ENCODE peak calls at places on chromosomes 13 and 19, in seven cellular contexts. K, I, S, Q, N, C and B are unnamed samples.

GRCh38 chr19:54001496-54001895 is 10.1 kb downstream of the CACNG6 start:
- DNase-seq in K (no peak), Q (no peak), S (no peak), C (no peak), N (no peak), I (no peak), B (no peak)

GRCh38 chr19:40663712-40664692 is 26.4 kb downstream of the NUMBL start:
- DNase-seq in N (no peak), C (no peak), I (no peak), S (peak; percentile 50), Q (no peak), K (peak; percentile 61), B (peak; percentile 36)

GRCh38 chr19:52206481-52206880 is 16.6 kb downstream of the PPP2R1A start:
- DNase-seq in I (no peak), N (no peak), Q (no peak), C (no peak), S (no peak), K (no peak), B (no peak)

GRCh38 chr13:73778242-73778864 is 355.9 kb downstream of the KLF12 start:
- DNase-seq in N (no peak), I (no peak), Q (no peak), K (no peak), S (no peak), C (no peak), B (no peak)

GRCh38 chr13:98454389-98454881 is 122.5 kb downstream of the STK24 start:
- DNase-seq in I (peak; percentile 92), Q (peak; percentile 83), N (peak; percentile 19), K (peak; percentile 94), C (no peak), S (peak; percentile 93), B (no peak)

GRCh38 chr19:29860492-29860891 is 48.7 kb downstream of the CCNE1 start:
- DNase-seq in C (no peak), Q (no peak), I (no peak), S (no peak), N (peak; percentile 66), K (no peak), B (no peak)

GRCh38 chr13:109369357-109370052 is 416.9 kb downstream of the IRS2 start:
- DNase-seq in Q (no peak), C (no peak), I (no peak), N (no peak), S (no peak), K (no peak), B (no peak)

GRCh38 chr19:53389591-53390377 is 5.2 kb upstream of the ZNF765 start:
- DNase-seq in I (no peak), N (no peak), S (no peak), K (no peak), Q (no peak), C (peak; percentile 96), B (no peak)

GRCh38 chr13:102693250-102693649 is 1.6 kb downstream of the METTL21C start:
- DNase-seq in Q (no peak), N (no peak), C (no peak), S (no peak), K (no peak), I (no peak), B (no peak)

GRCh38 chr19:10230155-10230903 is 802 bp downstream of the S1PR2 start:
- DNase-seq in S (peak; percentile 73), Q (no peak), I (peak; percentile 39), K (no peak), C (peak; percentile 69), N (no peak), B (no peak)

GRCh38 chr19:938233-938923 is 12.5 kb downstream of the ARID3A start:
- DNase-seq in N (no peak), I (no peak), K (no peak), Q (no peak), C (no peak), S (no peak), B (no peak)

GRCh38 chr13:66665991-66666390 is 564.1 kb downstream of the PCDH9 start:
- DNase-seq in N (peak; percentile 61), K (peak; percentile 77), I (peak; percentile 86), Q (peak; percentile 49), S (peak; percentile 93), C (peak; percentile 14), B (no peak)

GRCh38 chr19:50838239-50838638 is 4.9 kb upstream of the KLK15 start:
- DNase-seq in C (no peak), K (no peak), N (peak; percentile 61), S (peak; percentile 13), I (peak; percentile 5), Q (no peak), B (no peak)

GRCh38 chr19:53961523-53962345 is 1.0 kb upstream of the CACNG8 start:
- DNase-seq in Q (no peak), C (no peak), I (peak; percentile 57), S (no peak), N (peak; percentile 53), K (no peak), B (no peak)

GRCh38 chr13:29677627-29678026 is 82.1 kb upstream of the SLC7A1 start:
- DNase-seq in C (no peak), Q (no peak), I (no peak), N (no peak), S (no peak), K (no peak), B (no peak)

GRCh38 chr13:66443926-66444325 is 786.2 kb downstream of the PCDH9 start:
- DNase-seq in S (no peak), K (no peak), C (no peak), N (no peak), Q (no peak), I (no peak), B (no peak)

GRCh38 chr13:97248243-97248642 is 26.1 kb downstream of the MBNL2 start:
- DNase-seq in K (no peak), Q (no peak), N (no peak), C (no peak), S (no peak), I (no peak), B (no peak)

GRCh38 chr13:35524192-35524591 is 47.7 kb upstream of the MAB21L1 start:
- DNase-seq in K (peak; percentile 10), C (no peak), I (no peak), N (no peak), S (peak; percentile 12), Q (no peak), B (no peak)

GRCh38 chr19:5547881-5548280 is 19.9 kb downstream of the TINCR start:
- DNase-seq in S (peak; percentile 67), C (peak; percentile 69), K (peak; percentile 33), Q (peak; percentile 13), I (peak; percentile 61), N (peak; percentile 58), B (no peak)

GRCh38 chr19:2171349-2172145 is 7.8 kb downstream of the DOT1L start:
- DNase-seq in N (no peak), K (peak; percentile 47), S (no peak), I (peak; percentile 54), Q (no peak), C (peak; percentile 49), B (no peak)

GRCh38 chr19:3547301-3547731 is 8.3 kb downstream of the TEKTIP1 start:
- DNase-seq in K (peak; percentile 26), S (peak; percentile 55), C (peak; percentile 41), I (no peak), N (no peak), Q (no peak), B (no peak)
- TF ChIP-seq CTCF in K (peak; percentile 51), S (peak; percentile 61), C (peak; percentile 31), I (peak; percentile 66), N (peak; percentile 32), Q (peak; percentile 54), B (no peak)

GRCh38 chr19:16185123-16185924 is at the start of gene FAM32A:
- DNase-seq in Q (peak; percentile 98), C (peak; percentile 97), N (peak; percentile 98), K (peak; percentile 98), I (peak; percentile 99), S (peak; percentile 99), B (peak; percentile 95)
- TF ChIP-seq CTCF in Q (no peak), C (peak; percentile 28), N (peak; percentile 27), K (peak; percentile 15), I (peak; percentile 62), S (no peak), B (no peak)

DNA sequence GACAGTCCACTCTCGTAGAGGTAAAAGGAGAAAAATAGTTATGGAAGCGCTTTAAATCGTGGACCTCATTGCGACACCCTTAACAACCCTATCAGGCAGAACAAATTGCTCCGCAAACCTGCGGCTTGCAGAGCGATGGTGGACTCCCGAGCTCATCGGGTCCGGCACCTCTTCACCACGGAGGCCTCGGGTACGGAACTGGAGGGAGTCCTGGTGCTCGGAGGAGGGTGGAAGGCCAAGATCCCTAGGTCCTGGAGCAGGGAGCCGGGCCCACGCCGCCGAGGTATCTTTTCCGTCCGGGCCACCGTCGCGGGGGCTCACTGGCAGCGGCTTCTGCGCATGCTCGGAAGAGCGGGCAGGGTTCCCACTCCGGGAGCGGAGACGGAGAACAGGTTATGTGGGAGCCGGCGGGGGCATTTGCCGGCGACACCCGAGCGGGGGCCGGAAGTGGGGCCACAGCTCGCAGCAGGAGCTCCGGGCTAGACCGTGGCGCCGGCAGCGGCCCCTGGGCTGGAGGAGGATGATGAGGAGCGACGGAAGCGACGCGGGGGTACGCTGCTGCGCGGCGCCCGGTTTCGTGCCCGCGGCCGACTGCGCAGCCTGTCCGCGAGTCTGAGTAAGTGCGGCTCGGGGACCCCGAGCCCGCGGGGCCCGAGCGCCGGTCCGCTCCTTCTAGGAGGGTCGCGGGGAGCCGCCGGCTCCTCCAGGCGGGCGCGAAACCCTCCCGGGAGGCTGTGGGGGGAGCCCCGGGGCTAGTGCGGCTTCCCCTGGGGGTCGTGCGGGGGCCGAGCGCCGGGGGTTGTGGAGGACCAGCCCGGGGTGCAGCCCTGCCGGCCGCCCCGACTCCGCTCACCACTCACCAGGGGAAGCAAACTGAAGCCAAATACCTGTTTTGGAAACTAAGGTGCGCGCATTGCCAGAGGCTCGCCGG is at the start of gene ABHD13:
- DNase-seq in C (peak; percentile 87), K (peak; percentile 88), S (peak; percentile 97), N (peak; percentile 93), Q (peak; percentile 70), I (peak; percentile 87), B (peak; percentile 67)
- TF ChIP-seq CTCF in C (no peak), K (no peak), S (no peak), N (no peak), Q (no peak), I (no peak), B (no peak)

DNA sequence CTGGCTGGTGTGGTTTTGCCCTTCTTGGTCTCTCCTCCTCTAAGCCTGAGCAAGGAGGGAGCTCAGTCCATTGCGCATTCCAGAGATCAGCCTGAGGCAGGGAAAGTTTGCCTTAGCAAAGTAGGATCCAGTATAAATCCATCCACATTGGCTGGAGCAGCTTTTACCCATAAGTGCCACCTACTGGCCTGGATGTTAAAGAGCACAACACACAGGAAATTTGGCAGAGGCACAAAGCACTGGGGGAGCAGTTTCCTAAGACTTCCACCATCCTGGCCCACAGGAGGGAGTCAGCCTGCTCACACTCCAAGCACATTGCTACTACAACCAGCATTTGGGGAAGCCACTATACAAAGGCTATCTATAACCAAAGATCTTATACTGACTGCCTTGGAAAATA is 1124.2 kb downstream of the SLITRK1 start:
- DNase-seq in C (peak; percentile 61), Q (no peak), I (peak; percentile 60), S (no peak), N (peak; percentile 14), K (peak; percentile 53), B (no peak)
- TF ChIP-seq CTCF in C (peak; percentile 38), Q (peak; percentile 33), I (peak; percentile 63), S (peak; percentile 20), N (no peak), K (peak; percentile 36), B (no peak)